ENCODE peak calls at places on chromosomes 3 and 15, in nine cellular contexts. A, T, M, K, E, V, L, Y and J are unnamed samples.

GRCh38 chr3:169914321-169914720 is 2.9 kb downstream of the SAMD7 start:
- DNase-seq in A (peak; percentile 71), T (no peak), M (no peak), K (no peak), E (no peak), V (no peak), L (no peak), Y (no peak), J (peak; percentile 34)

GRCh38 chr3:172592898-172593669 is 69.9 kb upstream of the TNFSF10 start:
- DNase-seq in A (no peak), T (no peak), M (no peak), K (no peak), E (no peak), V (no peak), L (no peak), Y (no peak), J (no peak)

GRCh38 chr15:96585634-96586386 is 255.3 kb downstream of the NR2F2 start:
- DNase-seq in A (peak; percentile 39), T (no peak), M (no peak), K (no peak), E (no peak), V (no peak), L (no peak), Y (peak; percentile 32), J (peak; percentile 54)

GRCh38 chr3:112002458-112002971 is 3.8 kb downstream of the TAGLN3 start:
- DNase-seq in A (no peak), T (no peak), M (no peak), K (no peak), E (no peak), V (no peak), L (no peak), Y (no peak), J (no peak)

GRCh38 chr3:49006591-49007067 is 562 bp upstream of the WDR6 start:
- DNase-seq in A (peak; percentile 72), T (peak; percentile 57), M (no peak), K (no peak), E (no peak), V (no peak), L (no peak), Y (peak; percentile 40), J (peak; percentile 72)

GRCh38 chr3:85842081-85842480 is 883.3 kb downstream of the CADM2 start:
- DNase-seq in A (no peak), T (no peak), M (no peak), K (no peak), E (no peak), V (no peak), L (no peak), Y (no peak), J (no peak)

GRCh38 chr15:59453474-59454215 is 15.7 kb downstream of the FAM81A start:
- DNase-seq in A (no peak), T (no peak), M (no peak), K (no peak), E (no peak), V (no peak), L (no peak), Y (no peak), J (no peak)

GRCh38 chr15:78131295-78132021 is at the start of gene CIB2:
- DNase-seq in A (peak; percentile 70), T (peak; percentile 30), M (peak; percentile 67), K (peak; percentile 87), E (peak; percentile 6), V (peak; percentile 98), L (peak; percentile 78), Y (peak; percentile 68), J (peak; percentile 68)

GRCh38 chr3:64666171-64666581 is 21.6 kb downstream of the ADAMTS9 start:
- DNase-seq in A (peak; percentile 50), T (no peak), M (no peak), K (no peak), E (no peak), V (no peak), L (no peak), Y (peak; percentile 96), J (peak; percentile 80)

GRCh38 chr3:177427096-177427495 is 229.8 kb upstream of the TBL1XR1 start:
- DNase-seq in A (no peak), T (no peak), M (no peak), K (no peak), E (no peak), V (peak; percentile 72), L (no peak), Y (no peak), J (no peak)

GRCh38 chr15:28075482-28076029 is 23.6 kb downstream of the OCA2 start:
- DNase-seq in A (no peak), T (no peak), M (peak; percentile 63), K (no peak), E (no peak), V (no peak), L (no peak), Y (no peak), J (no peak)

GRCh38 chr3:99777708-99778107 is 40.0 kb upstream of the CMSS1 start:
- DNase-seq in A (no peak), T (no peak), M (no peak), K (no peak), E (no peak), V (no peak), L (no peak), Y (no peak), J (no peak)

GRCh38 chr3:10283638-10284037 is 9.1 kb downstream of the GHRL start:
- DNase-seq in A (no peak), T (no peak), M (peak; percentile 48), K (no peak), E (no peak), V (no peak), L (peak; percentile 61), Y (no peak), J (no peak)

GRCh38 chr3:20125912-20126311 is 60.1 kb downstream of the SGO1 start:
- DNase-seq in A (no peak), T (no peak), M (no peak), K (no peak), E (no peak), V (peak; percentile 72), L (no peak), Y (no peak), J (no peak)

GRCh38 chr15:70093481-70094309 is 4.0 kb downstream of the TLE3 start:
- DNase-seq in A (peak; percentile 75), T (no peak), M (no peak), K (no peak), E (peak; percentile 51), V (peak; percentile 41), L (no peak), Y (no peak), J (peak; percentile 24)

GRCh38 chr3:42148086-42148842 is 57.1 kb downstream of the TRAK1 start:
- DNase-seq in A (no peak), T (no peak), M (no peak), K (no peak), E (no peak), V (no peak), L (no peak), Y (no peak), J (no peak)

GRCh38 chr15:75661041-75661778 is 13.5 kb downstream of the SNX33 start:
- DNase-seq in A (peak; percentile 97), T (no peak), M (no peak), K (no peak), E (no peak), V (no peak), L (peak; percentile 90), Y (peak; percentile 87), J (peak; percentile 88)

GRCh38 chr3:73192036-73192738 is 130.7 kb downstream of the EBLN2 start:
- DNase-seq in A (no peak), T (no peak), M (peak; percentile 10), K (no peak), E (no peak), V (no peak), L (no peak), Y (peak; percentile 20), J (no peak)

GRCh38 chr3:153835540-153835939 is 285.6 kb upstream of the ARHGEF26 start:
- DNase-seq in A (no peak), T (no peak), M (no peak), K (no peak), E (no peak), V (peak; percentile 9), L (no peak), Y (no peak), J (no peak)

GRCh38 chr3:106688463-106688862 is 688.8 kb upstream of the CCDC54 start:
- DNase-seq in A (peak; percentile 90), T (no peak), M (peak; percentile 57), K (no peak), E (no peak), V (no peak), L (no peak), Y (peak; percentile 35), J (no peak)

GRCh38 chr15:72116680-72117447 is 1.1 kb downstream of the MYO9A start:
- DNase-seq in A (peak; percentile 16), T (no peak), M (no peak), K (peak; percentile 8), E (no peak), V (no peak), L (no peak), Y (peak; percentile 33), J (peak; percentile 53)

GRCh38 chr3:50242778-50243551 is 7.0 kb downstream of the GNAI2 start:
- DNase-seq in A (peak; percentile 70), T (no peak), M (no peak), K (no peak), E (no peak), V (no peak), L (peak; percentile 90), Y (no peak), J (peak; percentile 96)

GRCh38 chr15:68217341-68217740 is 12.2 kb downstream of the CLN6 start:
- DNase-seq in A (no peak), T (no peak), M (no peak), K (no peak), E (no peak), V (no peak), L (no peak), Y (no peak), J (no peak)

GRCh38 chr15:48940508-48940907 is 23.2 kb downstream of the SHC4 start:
- DNase-seq in A (peak; percentile 82), T (no peak), M (no peak), K (no peak), E (no peak), V (peak; percentile 62), L (no peak), Y (no peak), J (peak; percentile 62)

GRCh38 chr3:5197470-5198312 is 10.2 kb downstream of the EDEM1 start:
- DNase-seq in A (peak; percentile 75), T (no peak), M (no peak), K (no peak), E (no peak), V (peak; percentile 64), L (no peak), Y (peak; percentile 14), J (peak; percentile 68)

GRCh38 chr3:48433472-48434118 is 3.7 kb upstream of the PLXNB1 start:
- DNase-seq in A (peak; percentile 78), T (no peak), M (no peak), K (no peak), E (no peak), V (no peak), L (no peak), Y (peak; percentile 76), J (no peak)

GRCh38 chr15:40939909-40940801 is 11.0 kb downstream of the DLL4 start:
- DNase-seq in A (no peak), T (no peak), M (no peak), K (no peak), E (peak; percentile 14), V (peak; percentile 68), L (no peak), Y (no peak), J (peak; percentile 98)

GRCh38 chr15:61459785-61460707 is 230.9 kb upstream of the RORA start:
- DNase-seq in A (peak; percentile 85), T (no peak), M (no peak), K (no peak), E (no peak), V (no peak), L (no peak), Y (no peak), J (peak; percentile 53)

GRCh38 chr15:38010390-38010789 is 76.0 kb downstream of the TMCO5A start:
- DNase-seq in A (no peak), T (no peak), M (no peak), K (no peak), E (no peak), V (no peak), L (no peak), Y (no peak), J (no peak)